ENCODE peak calls at places on chromosomes 12 and 14, in six cellular contexts. One of them, this sample, is unnamed.

GRCh38 chr14:25757364-25757763 is 707.4 kb upstream of the STXBP6 start:
- DNase-seq in nephron progenitor cell: no peak
- DNase-seq in GM23338: peak; percentile 18
- DNase-seq in transverse colon: no peak
- DNase-seq in substantia nigra: no peak
- DNase-seq in ureter: no peak
- DNase-seq in this sample: no peak

GRCh38 chr12:27696864-27697564 is 767 bp downstream of the REP15 start:
- DNase-seq in nephron progenitor cell: no peak
- DNase-seq in transverse colon: no peak
- DNase-seq in GM23338: no peak
- DNase-seq in ureter: no peak
- DNase-seq in substantia nigra: no peak
- DNase-seq in this sample: no peak

GRCh38 chr12:79381246-79382208 is 309.2 kb downstream of the PAWR start:
- DNase-seq in GM23338: peak; percentile 45
- DNase-seq in transverse colon: no peak
- DNase-seq in ureter: no peak
- DNase-seq in substantia nigra: no peak
- DNase-seq in nephron progenitor cell: no peak
- DNase-seq in this sample: no peak

GRCh38 chr14:75232597-75232996 is 46.0 kb upstream of the FOS start:
- DNase-seq in substantia nigra: no peak
- DNase-seq in GM23338: no peak
- DNase-seq in ureter: no peak
- DNase-seq in nephron progenitor cell: no peak
- DNase-seq in transverse colon: no peak
- DNase-seq in this sample: no peak

GRCh38 chr12:60693019-60693626 is 1097.3 kb downstream of the SLC16A7 start:
- DNase-seq in ureter: no peak
- DNase-seq in nephron progenitor cell: no peak
- DNase-seq in GM23338: no peak
- DNase-seq in transverse colon: no peak
- DNase-seq in substantia nigra: no peak
- DNase-seq in this sample: peak; percentile 55

GRCh38 chr14:92315050-92315785 is 7.7 kb upstream of the SLC24A4 start:
- DNase-seq in ureter: no peak
- DNase-seq in nephron progenitor cell: no peak
- DNase-seq in GM23338: no peak
- DNase-seq in substantia nigra: no peak
- DNase-seq in transverse colon: no peak
- DNase-seq in this sample: no peak

GRCh38 chr14:65446159-65446558 is 33.6 kb downstream of the FUT8 start:
- DNase-seq in nephron progenitor cell: no peak
- DNase-seq in substantia nigra: no peak
- DNase-seq in transverse colon: no peak
- DNase-seq in GM23338: no peak
- DNase-seq in ureter: no peak
- DNase-seq in this sample: no peak

GRCh38 chr14:99838555-99839193 is 45.5 kb downstream of the EML1 start:
- DNase-seq in nephron progenitor cell: no peak
- DNase-seq in substantia nigra: no peak
- DNase-seq in ureter: no peak
- DNase-seq in transverse colon: no peak
- DNase-seq in GM23338: peak; percentile 94
- DNase-seq in this sample: no peak

GRCh38 chr12:122518908-122519307 is 7.8 kb downstream of the RSRC2 start:
- DNase-seq in substantia nigra: no peak
- DNase-seq in transverse colon: no peak
- DNase-seq in GM23338: no peak
- DNase-seq in ureter: no peak
- DNase-seq in nephron progenitor cell: no peak
- DNase-seq in this sample: no peak

GRCh38 chr12:119807380-119807779 is 69.7 kb downstream of the CIT start:
- DNase-seq in transverse colon: no peak
- DNase-seq in substantia nigra: no peak
- DNase-seq in ureter: no peak
- DNase-seq in GM23338: no peak
- DNase-seq in nephron progenitor cell: no peak
- DNase-seq in this sample: no peak

GRCh38 chr14:29273513-29273912 is 506.9 kb downstream of the FOXG1 start:
- DNase-seq in substantia nigra: no peak
- DNase-seq in ureter: no peak
- DNase-seq in nephron progenitor cell: no peak
- DNase-seq in GM23338: peak; percentile 24
- DNase-seq in transverse colon: no peak
- DNase-seq in this sample: no peak

GRCh38 chr14:104134061-104134965 is 4.1 kb upstream of the KIF26A start:
- DNase-seq in GM23338: no peak
- DNase-seq in nephron progenitor cell: peak; percentile 14
- DNase-seq in substantia nigra: no peak
- DNase-seq in transverse colon: no peak
- DNase-seq in ureter: no peak
- DNase-seq in this sample: no peak

GRCh38 chr12:81257952-81258551 is 180.2 kb downstream of the ACSS3 start:
- DNase-seq in GM23338: peak; percentile 81
- DNase-seq in ureter: no peak
- DNase-seq in transverse colon: no peak
- DNase-seq in nephron progenitor cell: no peak
- DNase-seq in substantia nigra: no peak
- DNase-seq in this sample: peak; percentile 41

GRCh38 chr12:29741342-29742241 is 42.1 kb downstream of the TMTC1 start:
- DNase-seq in GM23338: no peak
- DNase-seq in nephron progenitor cell: no peak
- DNase-seq in substantia nigra: no peak
- DNase-seq in ureter: no peak
- DNase-seq in transverse colon: no peak
- DNase-seq in this sample: peak; percentile 5

GRCh38 chr14:97719931-97720330 is 922.7 kb downstream of the VRK1 start:
- DNase-seq in transverse colon: no peak
- DNase-seq in ureter: no peak
- DNase-seq in GM23338: no peak
- DNase-seq in nephron progenitor cell: no peak
- DNase-seq in substantia nigra: no peak
- DNase-seq in this sample: no peak

GRCh38 chr12:49261726-49262125 is 3.2 kb upstream of the TUBA1C start:
- DNase-seq in transverse colon: no peak
- DNase-seq in nephron progenitor cell: no peak
- DNase-seq in ureter: no peak
- DNase-seq in GM23338: no peak
- DNase-seq in substantia nigra: no peak
- DNase-seq in this sample: no peak

GRCh38 chr14:72975776-72976175 is 49.5 kb downstream of the DCAF4 start:
- DNase-seq in transverse colon: no peak
- DNase-seq in ureter: no peak
- DNase-seq in substantia nigra: no peak
- DNase-seq in GM23338: peak; percentile 45
- DNase-seq in nephron progenitor cell: no peak
- DNase-seq in this sample: no peak

GRCh38 chr12:95390192-95390591 is 83.8 kb upstream of the METAP2 start:
- DNase-seq in nephron progenitor cell: no peak
- DNase-seq in substantia nigra: no peak
- DNase-seq in transverse colon: no peak
- DNase-seq in ureter: no peak
- DNase-seq in GM23338: no peak
- DNase-seq in this sample: no peak

GRCh38 chr14:93331375-93332031 is 1.3 kb downstream of the BTBD7 start:
- DNase-seq in transverse colon: peak; percentile 40
- DNase-seq in GM23338: no peak
- DNase-seq in nephron progenitor cell: no peak
- DNase-seq in ureter: no peak
- DNase-seq in substantia nigra: no peak
- DNase-seq in this sample: no peak

This sample was measured in NCI-H460.